ENCODE peak calls at places on chromosomes 1 and 21, in nine cellular contexts. X is ascending aorta; B is CD8-positive, alpha-beta T cell; F is HCT116; D is heart left ventricle; E is SK-N-SH; S is H9; K is aorta; R is GM23248. W is an unnamed sample.

GRCh38 chr1:36687312-36687711 is 204.6 kb upstream of the CSF3R start:
- DNase-seq in K (no peak), E (no peak), B (no peak), F (no peak), X (no peak), R (no peak), D (no peak), S (peak; percentile 5), W (no peak)

GRCh38 chr1:62304975-62305374 is 14.3 kb downstream of the KANK4 start:
- DNase-seq in S (no peak), R (no peak), E (no peak), F (no peak), D (no peak), K (no peak), X (no peak), B (no peak), W (no peak)

GRCh38 chr1:109821221-109821669 is 57.5 kb upstream of the EPS8L3 start:
- DNase-seq in S (peak; percentile 18), R (peak; percentile 98), X (peak; percentile 96), F (no peak), E (no peak), B (no peak), K (peak; percentile 95), D (peak; percentile 68), W (no peak)

GRCh38 chr1:40703316-40703715 is 11.8 kb downstream of the NFYC start:
- DNase-seq in E (no peak), F (no peak), K (no peak), S (no peak), R (peak; percentile 63), B (no peak), D (no peak), X (no peak), W (no peak)

GRCh38 chr21:36773111-36773510 is 74.2 kb downstream of the SIM2 start:
- DNase-seq in B (no peak), E (no peak), D (peak; percentile 91), R (peak; percentile 76), K (peak; percentile 85), F (no peak), S (no peak), X (peak; percentile 83), W (peak; percentile 97)

GRCh38 chr1:159008744-159009188 is 941 bp upstream of the IFI16 start:
- DNase-seq in R (no peak), S (no peak), X (no peak), D (no peak), E (no peak), K (no peak), B (peak; percentile 68), F (no peak), W (no peak)

GRCh38 chr1:236930503-236930902 is 73.7 kb downstream of the MT1HL1 start:
- DNase-seq in X (no peak), S (no peak), D (no peak), R (no peak), K (no peak), F (no peak), E (no peak), B (no peak), W (no peak)

GRCh38 chr1:19443321-19443720 is 42.0 kb downstream of the CAPZB start:
- DNase-seq in B (no peak), F (no peak), E (no peak), S (no peak), D (no peak), R (no peak), X (no peak), K (no peak), W (no peak)

GRCh38 chr1:18530567-18531502 is 50.1 kb downstream of the KLHDC7A start:
- DNase-seq in F (peak; percentile 21), X (no peak), B (no peak), E (peak; percentile 35), D (no peak), S (peak; percentile 55), R (no peak), K (no peak), W (no peak)

GRCh38 chr1:166944186-166944967 is 31.0 kb downstream of the ILDR2 start:
- DNase-seq in S (no peak), K (no peak), E (no peak), B (no peak), X (no peak), D (no peak), F (no peak), R (no peak), W (no peak)

DNA sequence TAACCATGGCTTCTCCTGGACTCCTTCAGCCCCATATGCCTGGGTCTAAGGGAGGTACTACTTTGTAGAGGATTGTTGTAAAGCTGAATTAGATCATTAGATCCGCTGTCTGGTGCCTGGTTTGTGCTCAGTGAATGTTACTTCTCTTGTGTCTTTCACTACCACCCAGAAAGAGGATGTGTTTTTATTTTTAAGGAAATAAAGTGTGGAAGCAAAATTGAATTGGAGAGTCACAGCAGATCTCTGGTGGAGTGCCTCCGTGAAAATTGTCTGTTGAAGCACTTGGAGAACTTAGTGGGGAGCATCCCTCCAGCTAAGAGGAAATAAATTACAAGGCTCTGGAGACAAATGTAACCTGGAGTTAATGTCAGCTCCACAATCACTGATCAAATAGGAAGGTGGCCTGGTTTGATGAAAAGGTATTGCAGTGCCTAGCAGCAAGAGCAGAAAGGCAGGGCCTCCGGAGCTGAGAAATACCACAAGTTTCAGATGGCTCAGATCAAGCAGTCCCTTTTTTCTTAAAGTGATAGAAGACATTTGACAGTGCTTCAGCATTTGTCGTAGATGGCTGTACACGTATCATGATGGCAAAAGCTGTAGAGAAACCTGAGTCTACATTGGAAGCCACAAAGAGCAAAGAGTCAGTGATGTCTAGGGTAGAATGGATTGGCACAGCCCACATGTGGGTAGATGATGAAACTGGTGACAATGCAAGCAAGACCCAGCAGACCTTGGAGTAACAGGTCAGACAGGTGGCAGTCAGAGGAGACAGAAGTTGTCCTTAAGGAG is 101.5 kb upstream of the ARTN start:
- DNase-seq in B (no peak), E (no peak), D (no peak), S (no peak), R (no peak), X (no peak), F (no peak), K (no peak), W (no peak)
- H3K27ac ChIP-seq in B (no peak overlapping the region), E (no peak overlapping the region), D (no peak overlapping the region), S (no peak overlapping the region), R (no peak overlapping the region), X (no peak overlapping the region), F (no peak overlapping the region), K (no peak overlapping the region), W (no peak overlapping the region)

DNA sequence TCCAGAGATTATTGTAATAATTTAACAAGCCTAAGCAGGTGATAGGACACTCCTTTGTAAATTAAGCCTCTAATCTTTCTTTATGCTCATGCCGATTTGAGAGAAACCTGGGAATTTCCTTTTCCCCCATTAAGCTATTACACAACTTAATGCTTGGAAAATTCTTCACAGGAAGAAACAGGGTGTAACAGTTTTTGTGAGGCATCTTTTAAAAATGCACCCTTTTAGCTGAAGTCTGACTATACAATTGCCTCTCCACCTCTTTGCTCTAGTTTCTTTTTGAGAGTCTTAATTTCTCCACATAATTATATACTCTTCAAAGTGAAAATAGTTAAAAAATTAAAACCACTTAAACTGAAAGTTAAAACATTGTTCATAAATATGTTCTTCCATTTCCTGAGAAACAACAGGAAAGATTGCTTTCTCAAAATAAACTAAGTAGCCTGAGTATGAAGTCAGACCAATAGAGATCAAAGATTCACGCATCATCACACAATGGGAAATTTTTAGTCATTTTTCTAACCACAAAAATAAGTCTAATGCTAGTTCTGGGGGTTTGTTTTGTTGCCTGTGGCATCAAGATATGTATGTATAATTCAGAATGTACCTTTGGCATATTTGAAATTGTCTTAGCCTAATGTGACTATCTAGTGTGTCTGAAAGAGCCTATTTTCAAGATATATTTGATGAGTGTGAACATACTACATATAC is 34.7 kb downstream of the LRRC8D start:
- DNase-seq in S (no peak), F (no peak), B (no peak), K (no peak), R (peak; percentile 82), D (no peak), X (no peak), E (no peak), W (no peak)
- H3K27ac ChIP-seq in S (no peak overlapping the region), F (no peak overlapping the region), B (peak overlapping the region; percentile 43), K (no peak overlapping the region), R (peak overlapping the region; percentile 91), D (no peak overlapping the region), X (no peak overlapping the region), E (peak overlapping the region; percentile 53), W (no peak overlapping the region)

GRCh38 chr1:205294914-205295310 is 26.6 kb downstream of the NUAK2 start:
- DNase-seq in R (no peak), E (no peak), B (no peak), F (no peak), D (no peak), K (no peak), S (no peak), X (no peak), W (peak; percentile 3)

GRCh38 chr1:205301220-205301821 is 20.2 kb downstream of the NUAK2 start:
- DNase-seq in F (no peak), S (peak; percentile 98), X (no peak), R (peak; percentile 86), D (no peak), B (no peak), E (no peak), K (no peak), W (peak; percentile 98)

GRCh38 chr1:205296154-205296553 is 25.4 kb downstream of the NUAK2 start:
- DNase-seq in X (no peak), E (no peak), D (no peak), R (no peak), K (no peak), S (no peak), B (no peak), F (no peak), W (no peak)

GRCh38 chr1:205300149-205300548 is 21.4 kb downstream of the NUAK2 start:
- DNase-seq in E (no peak), S (no peak), B (no peak), F (no peak), X (no peak), D (no peak), K (no peak), R (no peak), W (no peak)

DNA sequence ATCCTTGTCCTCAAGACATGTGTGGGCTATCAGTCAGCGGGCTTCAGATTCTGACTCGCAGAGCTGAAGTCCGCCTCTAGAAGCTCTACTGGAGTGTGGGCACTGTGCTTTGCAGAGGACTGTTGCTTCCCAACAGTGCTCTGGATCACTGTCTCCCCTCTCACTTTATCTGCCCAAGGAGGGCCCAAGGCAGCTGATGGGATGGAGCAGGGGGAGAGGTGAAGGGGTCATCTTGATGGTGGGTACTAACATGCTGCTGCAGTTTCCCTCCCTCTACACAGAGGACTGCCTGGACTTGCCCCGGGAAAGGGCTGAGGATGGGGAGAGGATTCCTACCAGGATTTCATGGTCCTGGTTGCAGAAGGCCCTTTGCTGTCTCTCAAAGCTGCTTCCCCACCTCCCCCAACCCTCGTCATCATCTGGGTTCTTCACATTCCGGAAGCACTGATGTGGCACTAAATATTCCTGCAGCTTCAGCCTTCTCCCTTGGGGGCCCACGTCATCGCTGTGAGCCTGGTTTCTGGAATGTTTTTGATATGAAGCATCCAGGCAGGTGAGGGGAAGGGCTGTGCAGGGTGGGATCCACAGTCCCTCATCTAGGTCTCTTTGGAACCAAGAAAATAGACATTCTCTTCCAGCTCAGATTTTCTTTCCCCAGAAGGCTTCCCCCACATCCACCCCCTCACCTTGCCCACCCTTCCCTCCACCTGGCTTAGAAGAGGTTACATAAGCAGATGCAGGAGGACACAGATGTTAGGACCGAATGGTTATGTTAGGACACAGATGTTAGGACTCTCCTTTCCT is 23.2 kb downstream of the NUAK2 start:
- DNase-seq in K (no peak), B (no peak), D (no peak), S (peak; percentile 88), E (no peak), F (peak; percentile 89), X (no peak), R (peak; percentile 98), W (peak; percentile 21)
- H3K27ac ChIP-seq in K (no peak overlapping the region), B (no peak overlapping the region), D (no peak overlapping the region), S (peak overlapping the region; percentile 16), E (peak overlapping the region; percentile 97), F (peak overlapping the region; percentile 78), X (no peak overlapping the region), R (peak overlapping the region; percentile 93), W (peak overlapping the region; percentile 39)

GRCh38 chr1:178541396-178541795 is 28.5 kb downstream of the TEX35 start:
- DNase-seq in K (no peak), S (no peak), R (no peak), D (no peak), E (no peak), B (no peak), X (no peak), F (no peak), W (no peak)
- H3K27ac ChIP-seq in K (no peak overlapping the region), S (no peak overlapping the region), R (no peak overlapping the region), D (no peak overlapping the region), E (no peak overlapping the region), B (no peak overlapping the region), X (no peak overlapping the region), F (no peak overlapping the region), W (peak overlapping the region; percentile 65)